ENCODE peak calls at places on chromosomes 2 and 18, in nine cellular contexts. One of them, this sample, is unnamed.

GRCh38 chr18:961644-962355 is 57.1 kb downstream of the ADCYAP1 start:
- DNase-seq in HL-60: peak
- DNase-seq in SK-N-SH: peak
- DNase-seq in GM23338: peak
- DNase-seq in A549: no peak
- DNase-seq in K562: peak
- DNase-seq in GM12878: no peak
- DNase-seq in HCT116: peak
- DNase-seq in Panc1: peak
- DNase-seq in this sample: peak

GRCh38 chr2:116917196-116917595 is 897.3 kb upstream of the DDX18 start:
- DNase-seq in GM12878: no peak
- DNase-seq in GM23338: no peak
- DNase-seq in K562: no peak
- DNase-seq in HL-60: no peak
- DNase-seq in SK-N-SH: no peak
- DNase-seq in Panc1: no peak
- DNase-seq in HCT116: no peak
- DNase-seq in A549: no peak
- DNase-seq in this sample: no peak

GRCh38 chr2:85389139-85389538 is 21.0 kb downstream of the CAPG start:
- DNase-seq in GM23338: no peak
- DNase-seq in HCT116: no peak
- DNase-seq in GM12878: no peak
- DNase-seq in SK-N-SH: no peak
- DNase-seq in K562: no peak
- DNase-seq in A549: no peak
- DNase-seq in HL-60: no peak
- DNase-seq in Panc1: no peak
- DNase-seq in this sample: no peak

GRCh38 chr2:236179653-236180500 is 11.7 kb upstream of the GBX2 start:
- DNase-seq in Panc1: peak
- DNase-seq in GM12878: no peak
- DNase-seq in A549: peak
- DNase-seq in GM23338: peak
- DNase-seq in HL-60: no peak
- DNase-seq in HCT116: no peak
- DNase-seq in K562: no peak
- DNase-seq in SK-N-SH: peak
- DNase-seq in this sample: no peak

GRCh38 chr2:83970262-83970929 is 488.7 kb downstream of the SUCLG1 start:
- DNase-seq in Panc1: no peak
- DNase-seq in K562: no peak
- DNase-seq in GM23338: no peak
- DNase-seq in HCT116: no peak
- DNase-seq in HL-60: no peak
- DNase-seq in SK-N-SH: no peak
- DNase-seq in GM12878: no peak
- DNase-seq in A549: no peak
- DNase-seq in this sample: no peak

GRCh38 chr2:212013656-212014055 is 524.9 kb downstream of the ERBB4 start:
- DNase-seq in HCT116: no peak
- DNase-seq in SK-N-SH: no peak
- DNase-seq in GM12878: no peak
- DNase-seq in A549: no peak
- DNase-seq in Panc1: no peak
- DNase-seq in GM23338: no peak
- DNase-seq in K562: no peak
- DNase-seq in HL-60: no peak
- DNase-seq in this sample: no peak

GRCh38 chr2:216683846-216684245 is 11.5 kb downstream of the IGFBP5 start:
- DNase-seq in HL-60: peak
- DNase-seq in A549: no peak
- DNase-seq in SK-N-SH: no peak
- DNase-seq in K562: no peak
- DNase-seq in Panc1: no peak
- DNase-seq in GM23338: no peak
- DNase-seq in GM12878: no peak
- DNase-seq in HCT116: no peak
- DNase-seq in this sample: peak

GRCh38 chr2:74001121-74001520 is 16.4 kb downstream of the TET3 start:
- DNase-seq in SK-N-SH: no peak
- DNase-seq in K562: no peak
- DNase-seq in GM12878: no peak
- DNase-seq in Panc1: no peak
- DNase-seq in HL-60: no peak
- DNase-seq in HCT116: no peak
- DNase-seq in GM23338: no peak
- DNase-seq in A549: no peak
- DNase-seq in this sample: no peak

GRCh38 chr2:217054791-217055190 is 194.9 kb upstream of the TNP1 start:
- DNase-seq in GM23338: no peak
- DNase-seq in GM12878: no peak
- DNase-seq in HCT116: no peak
- DNase-seq in HL-60: no peak
- DNase-seq in K562: no peak
- DNase-seq in A549: no peak
- DNase-seq in SK-N-SH: no peak
- DNase-seq in Panc1: no peak
- DNase-seq in this sample: no peak

GRCh38 chr2:150472122-150472899 is 15.2 kb downstream of the RND3 start:
- DNase-seq in HL-60: no peak
- DNase-seq in GM23338: no peak
- DNase-seq in GM12878: no peak
- DNase-seq in HCT116: no peak
- DNase-seq in SK-N-SH: no peak
- DNase-seq in K562: no peak
- DNase-seq in A549: no peak
- DNase-seq in Panc1: no peak
- DNase-seq in this sample: no peak

GRCh38 chr18:57819671-57820460 is 16.8 kb upstream of the ATP8B1 start:
- DNase-seq in SK-N-SH: peak
- DNase-seq in HL-60: peak
- DNase-seq in HCT116: peak
- DNase-seq in Panc1: peak
- DNase-seq in K562: peak
- DNase-seq in GM12878: no peak
- DNase-seq in GM23338: peak
- DNase-seq in A549: peak
- DNase-seq in this sample: peak

GRCh38 chr2:174681983-174682577 is 82.2 kb downstream of the CHRNA1 start:
- DNase-seq in A549: peak
- DNase-seq in SK-N-SH: peak
- DNase-seq in HCT116: no peak
- DNase-seq in K562: no peak
- DNase-seq in GM12878: no peak
- DNase-seq in GM23338: peak
- DNase-seq in Panc1: no peak
- DNase-seq in HL-60: no peak
- DNase-seq in this sample: no peak

GRCh38 chr2:49480520-49480919 is 326.2 kb upstream of the FSHR start:
- DNase-seq in SK-N-SH: no peak
- DNase-seq in HCT116: no peak
- DNase-seq in K562: no peak
- DNase-seq in GM23338: no peak
- DNase-seq in HL-60: no peak
- DNase-seq in A549: no peak
- DNase-seq in GM12878: no peak
- DNase-seq in Panc1: no peak
- DNase-seq in this sample: no peak

GRCh38 chr2:10124538-10125045 is 2.1 kb downstream of the RRM2 start:
- DNase-seq in A549: no peak
- DNase-seq in K562: no peak
- DNase-seq in SK-N-SH: no peak
- DNase-seq in GM23338: peak
- DNase-seq in Panc1: no peak
- DNase-seq in HCT116: no peak
- DNase-seq in GM12878: no peak
- DNase-seq in HL-60: no peak
- DNase-seq in this sample: peak

GRCh38 chr2:226187601-226188000 is 612.0 kb downstream of the IRS1 start:
- DNase-seq in SK-N-SH: no peak
- DNase-seq in HL-60: no peak
- DNase-seq in A549: no peak
- DNase-seq in K562: no peak
- DNase-seq in HCT116: no peak
- DNase-seq in GM23338: no peak
- DNase-seq in GM12878: no peak
- DNase-seq in Panc1: no peak
- DNase-seq in this sample: no peak

GRCh38 chr2:147449323-147450080 is 395.3 kb upstream of the ACVR2A start:
- DNase-seq in HCT116: no peak
- DNase-seq in SK-N-SH: peak
- DNase-seq in A549: no peak
- DNase-seq in GM12878: no peak
- DNase-seq in Panc1: no peak
- DNase-seq in GM23338: peak
- DNase-seq in K562: no peak
- DNase-seq in HL-60: no peak
- DNase-seq in this sample: no peak

GRCh38 chr2:190457256-190457655 is 49.1 kb downstream of the MFSD6 start:
- DNase-seq in Panc1: no peak
- DNase-seq in SK-N-SH: no peak
- DNase-seq in GM12878: no peak
- DNase-seq in A549: no peak
- DNase-seq in K562: no peak
- DNase-seq in GM23338: no peak
- DNase-seq in HCT116: no peak
- DNase-seq in HL-60: no peak
- DNase-seq in this sample: no peak

GRCh38 chr2:55917713-55918390 is 5.7 kb downstream of the EFEMP1 start:
- DNase-seq in A549: no peak
- DNase-seq in Panc1: no peak
- DNase-seq in SK-N-SH: no peak
- DNase-seq in K562: no peak
- DNase-seq in HCT116: no peak
- DNase-seq in HL-60: no peak
- DNase-seq in GM12878: no peak
- DNase-seq in GM23338: no peak
- DNase-seq in this sample: no peak

GRCh38 chr18:6798896-6799295 is 69.4 kb downstream of the ARHGAP28 start:
- DNase-seq in Panc1: no peak
- DNase-seq in HL-60: no peak
- DNase-seq in A549: no peak
- DNase-seq in K562: no peak
- DNase-seq in HCT116: no peak
- DNase-seq in GM12878: no peak
- DNase-seq in SK-N-SH: no peak
- DNase-seq in GM23338: no peak
- DNase-seq in this sample: no peak

GRCh38 chr18:6793986-6794385 is 64.5 kb downstream of the ARHGAP28 start:
- DNase-seq in GM12878: no peak
- DNase-seq in HCT116: no peak
- DNase-seq in GM23338: no peak
- DNase-seq in Panc1: no peak
- DNase-seq in A549: no peak
- DNase-seq in K562: no peak
- DNase-seq in SK-N-SH: no peak
- DNase-seq in HL-60: no peak
- DNase-seq in this sample: no peak

GRCh38 chr18:6795307-6795706 is 65.8 kb downstream of the ARHGAP28 start:
- DNase-seq in HL-60: no peak
- DNase-seq in Panc1: no peak
- DNase-seq in K562: no peak
- DNase-seq in GM12878: no peak
- DNase-seq in SK-N-SH: no peak
- DNase-seq in HCT116: no peak
- DNase-seq in A549: no peak
- DNase-seq in GM23338: no peak
- DNase-seq in this sample: no peak
- TF ChIP-seq REST in HL-60: no peak
- TF ChIP-seq REST in Panc1: no peak
- TF ChIP-seq REST in K562: no peak
- TF ChIP-seq REST in GM12878: no peak
- TF ChIP-seq REST in SK-N-SH: no peak
- TF ChIP-seq REST in HCT116: no peak
- TF ChIP-seq REST in A549: no peak
- TF ChIP-seq REST in GM23338: no peak
- TF ChIP-seq REST in this sample: no peak

DNA sequence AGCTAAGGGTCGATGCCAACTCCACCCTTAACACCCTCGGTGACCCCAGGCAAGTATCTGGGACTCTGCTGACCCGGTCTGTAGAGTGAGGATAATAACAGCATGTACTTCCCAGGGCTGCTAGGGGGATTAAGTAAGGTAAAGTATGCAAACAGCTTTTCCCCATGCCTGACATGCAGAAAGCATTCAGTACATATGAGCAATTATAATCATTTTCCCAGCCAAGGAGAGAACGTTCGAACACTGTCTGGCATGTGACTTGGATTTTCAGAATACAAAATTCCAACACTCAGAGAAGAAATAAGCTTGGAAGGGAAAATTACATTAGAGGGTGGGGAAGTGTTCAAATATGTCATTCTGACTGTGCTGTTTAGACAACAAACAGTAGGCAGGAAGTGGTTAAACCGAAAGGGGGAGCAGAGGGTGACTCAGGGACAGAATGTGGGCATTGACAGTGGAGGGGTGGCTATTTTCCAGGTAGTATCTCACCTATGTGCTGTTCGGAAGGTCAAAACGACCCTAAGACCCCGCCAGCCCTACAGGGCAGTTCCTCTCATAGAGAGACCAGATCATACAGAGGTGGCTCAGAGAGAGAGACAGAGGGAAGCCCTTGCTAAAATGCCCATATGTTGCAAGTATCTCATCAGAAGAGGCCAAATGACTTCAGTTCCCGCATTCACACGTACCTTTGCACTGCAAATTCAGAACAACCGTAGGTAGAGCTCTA is 14.9 kb downstream of the ASPRV1 start:
- DNase-seq in K562: no peak
- DNase-seq in GM23338: no peak
- DNase-seq in SK-N-SH: no peak
- DNase-seq in HCT116: peak
- DNase-seq in GM12878: peak
- DNase-seq in HL-60: peak
- DNase-seq in A549: peak
- DNase-seq in Panc1: peak
- DNase-seq in this sample: peak
- H3K4me3 ChIP-seq in K562: no peak
- H3K4me3 ChIP-seq in GM23338: no peak
- H3K4me3 ChIP-seq in SK-N-SH: no peak
- H3K4me3 ChIP-seq in HCT116: peak
- H3K4me3 ChIP-seq in GM12878: no peak
- H3K4me3 ChIP-seq in HL-60: no peak
- H3K4me3 ChIP-seq in A549: no peak
- H3K4me3 ChIP-seq in Panc1: no peak
- H3K4me3 ChIP-seq in this sample: peak

GRCh38 chr2:58614259-58614658 is 373.1 kb upstream of the FANCL start:
- DNase-seq in GM12878: no peak
- DNase-seq in K562: no peak
- DNase-seq in HL-60: no peak
- DNase-seq in HCT116: no peak
- DNase-seq in GM23338: no peak
- DNase-seq in A549: no peak
- DNase-seq in Panc1: peak
- DNase-seq in SK-N-SH: no peak
- DNase-seq in this sample: no peak
- TF ChIP-seq REST in GM12878: no peak
- TF ChIP-seq REST in K562: no peak
- TF ChIP-seq REST in HL-60: no peak
- TF ChIP-seq REST in HCT116: no peak
- TF ChIP-seq REST in GM23338: no peak
- TF ChIP-seq REST in A549: no peak
- TF ChIP-seq REST in Panc1: no peak
- TF ChIP-seq REST in SK-N-SH: no peak
- TF ChIP-seq REST in this sample: no peak

GRCh38 chr2:148998831-148999200 is 39.7 kb upstream of the LYPD6B start:
- DNase-seq in GM23338: no peak
- DNase-seq in K562: no peak
- DNase-seq in A549: no peak
- DNase-seq in SK-N-SH: no peak
- DNase-seq in Panc1: no peak
- DNase-seq in HCT116: no peak
- DNase-seq in HL-60: no peak
- DNase-seq in GM12878: no peak
- DNase-seq in this sample: no peak
- H3K4me3 ChIP-seq in GM23338: peak
- H3K4me3 ChIP-seq in K562: no peak
- H3K4me3 ChIP-seq in A549: no peak
- H3K4me3 ChIP-seq in SK-N-SH: no peak
- H3K4me3 ChIP-seq in Panc1: no peak
- H3K4me3 ChIP-seq in HCT116: no peak
- H3K4me3 ChIP-seq in HL-60: no peak
- H3K4me3 ChIP-seq in GM12878: no peak
- H3K4me3 ChIP-seq in this sample: no peak